ENCODE peak calls at places on chromosomes 6 and 20, in seven cellular contexts. Q is AG04450, F is mucosa of descending colon, O is H54, V is naive B cell, T is NCI-H1436, C is heart right ventricle. H is an unnamed sample.

GRCh38 chr6:148068391-148068790 is 274.2 kb upstream of the SASH1 start:
- DNase-seq in Q (no peak), F (no peak), O (no peak), V (no peak), T (no peak), C (no peak), H (no peak)

GRCh38 chr6:106250997-106251396 is 74.6 kb downstream of the ATG5 start:
- DNase-seq in Q (no peak), F (no peak), O (no peak), V (no peak), T (no peak), C (no peak), H (no peak)

GRCh38 chr6:5081955-5082354 is 3.2 kb upstream of the PPP1R3G start:
- DNase-seq in Q (no peak), F (no peak), O (peak), V (no peak), T (no peak), C (no peak), H (no peak)

GRCh38 chr20:14937846-14938245 is 600.4 kb upstream of the FLRT3 start:
- DNase-seq in Q (no peak), F (no peak), O (no peak), V (no peak), T (no peak), C (no peak), H (no peak)

GRCh38 chr6:23228439-23229024 is 659.2 kb downstream of the HDGFL1 start:
- DNase-seq in Q (no peak), F (no peak), O (peak), V (no peak), T (no peak), C (no peak), H (no peak)

GRCh38 chr6:93575495-93575894 is 156.1 kb upstream of the EPHA7 start:
- DNase-seq in Q (no peak), F (no peak), O (no peak), V (no peak), T (no peak), C (no peak), H (no peak)

GRCh38 chr6:167932468-167933276 is 64.8 kb upstream of the KIF25 start:
- DNase-seq in Q (no peak), F (no peak), O (no peak), V (no peak), T (no peak), C (no peak), H (peak)

GRCh38 chr6:106787327-106788196 is 158.2 kb downstream of the QRSL1 start:
- DNase-seq in Q (no peak), F (no peak), O (no peak), V (no peak), T (no peak), C (no peak), H (peak)

GRCh38 chr6:133235219-133235618 is 5.9 kb upstream of the EYA4 start:
- DNase-seq in Q (no peak), F (no peak), O (no peak), V (no peak), T (no peak), C (no peak), H (no peak)

GRCh38 chr6:36118550-36119107 is 11.7 kb upstream of the MAPK13 start:
- DNase-seq in Q (no peak), F (peak), O (no peak), V (peak), T (no peak), C (no peak), H (peak)

GRCh38 chr6:37172991-37173572 is 3.1 kb downstream of the PIM1 start:
- DNase-seq in Q (no peak), F (no peak), O (no peak), V (no peak), T (no peak), C (no peak), H (no peak)

GRCh38 chr6:37860226-37860839 is 40.8 kb downstream of the ZFAND3 start:
- DNase-seq in Q (no peak), F (no peak), O (no peak), V (no peak), T (peak), C (peak), H (no peak)

GRCh38 chr6:129709451-129709908 is 497 bp downstream of the ARHGAP18 start:
- DNase-seq in Q (peak), F (no peak), O (no peak), V (no peak), T (no peak), C (peak), H (no peak)

GRCh38 chr6:125102901-125103300 is 50.7 kb upstream of the TPD52L1 start:
- DNase-seq in Q (peak), F (no peak), O (peak), V (no peak), T (no peak), C (no peak), H (peak)

GRCh38 chr6:40907198-40907701 is 131.8 kb downstream of the UNC5CL start:
- DNase-seq in Q (no peak), F (no peak), O (peak), V (no peak), T (no peak), C (peak), H (peak)

GRCh38 chr6:73649783-73650182 is 4.0 kb downstream of the SLC17A5 start:
- DNase-seq in Q (no peak), F (no peak), O (no peak), V (no peak), T (no peak), C (no peak), H (no peak)

GRCh38 chr6:110564703-110565421 is 88.4 kb upstream of the SLC22A16 start:
- DNase-seq in Q (no peak), F (no peak), O (no peak), V (no peak), T (no peak), C (no peak), H (no peak)

GRCh38 chr6:39314273-39314790 is at the start of gene KCNK17:
- DNase-seq in Q (no peak), F (no peak), O (no peak), V (peak), T (no peak), C (no peak), H (no peak)

GRCh38 chr20:25077610-25078169 is 4.3 kb downstream of the VSX1 start:
- DNase-seq in Q (no peak), F (no peak), O (no peak), V (no peak), T (no peak), C (no peak), H (no peak)

GRCh38 chr6:98839788-98840361 is 5.5 kb downstream of the POU3F2 start:
- DNase-seq in Q (no peak), F (no peak), O (no peak), V (no peak), T (no peak), C (no peak), H (no peak)

GRCh38 chr6:108809211-108809610 is 39.0 kb upstream of the ARMC2 start:
- DNase-seq in Q (no peak), F (no peak), O (no peak), V (no peak), T (no peak), C (no peak), H (no peak)

GRCh38 chr20:33964431-33964830 is 29.3 kb upstream of the RALY start:
- DNase-seq in Q (no peak), F (no peak), O (no peak), V (no peak), T (no peak), C (no peak), H (no peak)

GRCh38 chr20:10586296-10586695 is 87.5 kb downstream of the JAG1 start:
- DNase-seq in Q (no peak), F (no peak), O (no peak), V (no peak), T (no peak), C (no peak), H (no peak)

GRCh38 chr6:72286911-72287311 is 335.0 kb upstream of the KCNQ5 start:
- DNase-seq in Q (peak), F (no peak), O (peak), V (no peak), T (no peak), C (no peak), H (peak)

GRCh38 chr6:90217621-90218496 is 78.8 kb downstream of the BACH2 start:
- DNase-seq in Q (no peak), F (peak), O (no peak), V (no peak), T (no peak), C (peak), H (peak)